ENCODE peak calls at places on chromosome 21, in four cellular contexts. One of them, this sample, is unnamed.
A peak's percentile ranks its signal among the peaks of the same experiment; 100 is the strongest.

GRCh38 chr21:34200288-34200905 is 127.0 kb downstream of the MRPS6 start:
- DNase-seq in heart left ventricle: no peak
- DNase-seq in A673: no peak
- DNase-seq in AG04450: no peak
- DNase-seq in this sample: no peak

GRCh38 chr21:45997495-45998275 is 16.1 kb downstream of the COL6A1 start:
- DNase-seq in AG04450: no peak
- DNase-seq in heart left ventricle: peak; percentile 23
- DNase-seq in A673: no peak
- DNase-seq in this sample: no peak

GRCh38 chr21:31255846-31256395 is 88.1 kb downstream of the TIAM1 start:
- DNase-seq in heart left ventricle: no peak
- DNase-seq in AG04450: no peak
- DNase-seq in A673: no peak
- DNase-seq in this sample: no peak

GRCh38 chr21:33975548-33976081 is 60.0 kb upstream of the ATP5PO start:
- DNase-seq in heart left ventricle: no peak
- DNase-seq in AG04450: no peak
- DNase-seq in A673: no peak
- DNase-seq in this sample: peak; percentile 46

GRCh38 chr21:45509566-45510465 is 32.4 kb downstream of the SLC19A1 start:
- DNase-seq in heart left ventricle: peak; percentile 25
- DNase-seq in A673: no peak
- DNase-seq in AG04450: no peak
- DNase-seq in this sample: no peak

GRCh38 chr21:42059141-42059540 is 12.0 kb upstream of the UMODL1 start:
- DNase-seq in AG04450: no peak
- DNase-seq in heart left ventricle: no peak
- DNase-seq in A673: no peak
- DNase-seq in this sample: no peak

GRCh38 chr21:32278068-32278467 is 781 bp downstream of the MIS18A start:
- DNase-seq in AG04450: no peak
- DNase-seq in heart left ventricle: no peak
- DNase-seq in A673: peak; percentile 22
- DNase-seq in this sample: peak; percentile 4

GRCh38 chr21:35348686-35349085 is 299.6 kb upstream of the RUNX1 start:
- DNase-seq in A673: no peak
- DNase-seq in heart left ventricle: no peak
- DNase-seq in AG04450: no peak
- DNase-seq in this sample: no peak

GRCh38 chr21:19246018-19246417 is 842.4 kb upstream of the TMPRSS15 start:
- DNase-seq in A673: no peak
- DNase-seq in AG04450: no peak
- DNase-seq in heart left ventricle: no peak
- DNase-seq in this sample: no peak

GRCh38 chr21:20591294-20591693 is 406.9 kb upstream of the NCAM2 start:
- DNase-seq in AG04450: no peak
- DNase-seq in heart left ventricle: no peak
- DNase-seq in A673: no peak
- DNase-seq in this sample: no peak

GRCh38 chr21:20996421-20997307 is 1.5 kb upstream of the NCAM2 start:
- DNase-seq in A673: no peak
- DNase-seq in heart left ventricle: no peak
- DNase-seq in AG04450: no peak
- DNase-seq in this sample: no peak

GRCh38 chr21:41283211-41283818 is 33.3 kb upstream of the FAM3B start:
- DNase-seq in heart left ventricle: no peak
- DNase-seq in A673: peak; percentile 70
- DNase-seq in AG04450: peak; percentile 65
- DNase-seq in this sample: peak; percentile 80

GRCh38 chr21:41966872-41967621 is 13.2 kb upstream of the C2CD2 start:
- DNase-seq in A673: no peak
- DNase-seq in AG04450: no peak
- DNase-seq in heart left ventricle: no peak
- DNase-seq in this sample: no peak

GRCh38 chr21:39556176-39556575 is 56.6 kb upstream of the B3GALT5 start:
- DNase-seq in heart left ventricle: no peak
- DNase-seq in AG04450: no peak
- DNase-seq in A673: no peak
- DNase-seq in this sample: no peak

GRCh38 chr21:46111857-46112730 is 14.2 kb downstream of the COL6A2 start:
- DNase-seq in heart left ventricle: no peak
- DNase-seq in AG04450: no peak
- DNase-seq in A673: no peak
- DNase-seq in this sample: no peak

GRCh38 chr21:31714741-31715365 is 17.1 kb downstream of the SCAF4 start:
- DNase-seq in heart left ventricle: no peak
- DNase-seq in A673: peak; percentile 33
- DNase-seq in AG04450: no peak
- DNase-seq in this sample: no peak

GRCh38 chr21:46071082-46071481 is 26.8 kb upstream of the COL6A2 start:
- DNase-seq in heart left ventricle: peak; percentile 14
- DNase-seq in A673: no peak
- DNase-seq in AG04450: no peak
- DNase-seq in this sample: no peak

GRCh38 chr21:21612446-21612845 is 614.2 kb downstream of the NCAM2 start:
- DNase-seq in A673: peak; percentile 58
- DNase-seq in AG04450: peak; percentile 67
- DNase-seq in heart left ventricle: no peak
- DNase-seq in this sample: peak; percentile 49

GRCh38 chr21:21688877-21689276 is 690.7 kb downstream of the NCAM2 start:
- DNase-seq in AG04450: no peak
- DNase-seq in A673: peak; percentile 72
- DNase-seq in heart left ventricle: no peak
- DNase-seq in this sample: no peak

GRCh38 chr21:34807146-34807880 is 138.5 kb downstream of the CLIC6 start:
- DNase-seq in AG04450: peak; percentile 81
- DNase-seq in A673: peak; percentile 39
- DNase-seq in heart left ventricle: no peak
- DNase-seq in this sample: peak; percentile 92

GRCh38 chr21:45336870-45337269 is 49.2 kb upstream of the POFUT2 start:
- DNase-seq in AG04450: no peak
- DNase-seq in A673: no peak
- DNase-seq in heart left ventricle: peak; percentile 23
- DNase-seq in this sample: no peak

GRCh38 chr21:25638634-25639166 is 358 bp upstream of the JAM2 start:
- DNase-seq in heart left ventricle: no peak
- DNase-seq in A673: no peak
- DNase-seq in AG04450: no peak
- DNase-seq in this sample: no peak

GRCh38 chr21:25956993-25957714 is 213.4 kb downstream of the APP start:
- DNase-seq in heart left ventricle: no peak
- DNase-seq in A673: peak; percentile 88
- DNase-seq in AG04450: peak; percentile 30
- DNase-seq in this sample: no peak

GRCh38 chr21:8991968-8992621 is 1529.3 kb upstream of the TPTE start:
- DNase-seq in AG04450: no peak
- DNase-seq in A673: no peak
- DNase-seq in heart left ventricle: no peak
- DNase-seq in this sample: no peak

GRCh38 chr21:32411366-32412161 is 942 bp upstream of the EVA1C start:
- DNase-seq in A673: peak; percentile 76
- DNase-seq in AG04450: no peak
- DNase-seq in heart left ventricle: peak; percentile 96
- DNase-seq in this sample: no peak

GRCh38 chr21:21096956-21097355 is 98.7 kb downstream of the NCAM2 start:
- DNase-seq in A673: no peak
- DNase-seq in heart left ventricle: no peak
- DNase-seq in AG04450: no peak
- DNase-seq in this sample: no peak

GRCh38 chr21:42147386-42148020 is 71.4 kb upstream of the ABCG1 start:
- DNase-seq in heart left ventricle: no peak
- DNase-seq in AG04450: no peak
- DNase-seq in A673: no peak
- DNase-seq in this sample: no peak

GRCh38 chr21:26800001-26800400 is 45.2 kb downstream of the ADAMTS1 start:
- DNase-seq in A673: no peak
- DNase-seq in heart left ventricle: no peak
- DNase-seq in AG04450: no peak
- DNase-seq in this sample: no peak

GRCh38 chr21:38140192-38140905 is 116.4 kb upstream of the KCNJ15 start:
- DNase-seq in A673: no peak
- DNase-seq in AG04450: no peak
- DNase-seq in heart left ventricle: peak; percentile 49
- DNase-seq in this sample: peak; percentile 26

GRCh38 chr21:45303111-45303615 is 15.5 kb upstream of the POFUT2 start:
- DNase-seq in A673: no peak
- DNase-seq in heart left ventricle: peak; percentile 56
- DNase-seq in AG04450: no peak
- DNase-seq in this sample: no peak

GRCh38 chr21:34836103-34836932 is 167.5 kb downstream of the CLIC6 start:
- DNase-seq in A673: no peak
- DNase-seq in heart left ventricle: peak; percentile 50
- DNase-seq in AG04450: peak; percentile 99
- DNase-seq in this sample: no peak

GRCh38 chr21:41444703-41445464 is 18.8 kb downstream of the MX1 start:
- DNase-seq in A673: no peak
- DNase-seq in heart left ventricle: no peak
- DNase-seq in AG04450: no peak
- DNase-seq in this sample: no peak

GRCh38 chr21:35324372-35325220 is 275.5 kb upstream of the RUNX1 start:
- DNase-seq in heart left ventricle: no peak
- DNase-seq in AG04450: no peak
- DNase-seq in A673: no peak
- DNase-seq in this sample: peak; percentile 8

GRCh38 chr21:42781150-42781980 is 98.0 kb downstream of the WDR4 start:
- DNase-seq in AG04450: no peak
- DNase-seq in heart left ventricle: no peak
- DNase-seq in A673: peak; percentile 33
- DNase-seq in this sample: peak; percentile 25

GRCh38 chr21:46109251-46110221 is 11.6 kb downstream of the COL6A2 start:
- DNase-seq in A673: no peak
- DNase-seq in AG04450: no peak
- DNase-seq in heart left ventricle: peak; percentile 41
- DNase-seq in this sample: no peak

GRCh38 chr21:15022608-15023261 is 42.1 kb downstream of the NRIP1 start:
- DNase-seq in heart left ventricle: no peak
- DNase-seq in A673: no peak
- DNase-seq in AG04450: no peak
- DNase-seq in this sample: no peak
- TF ChIP-seq CTCF in heart left ventricle: no peak
- TF ChIP-seq CTCF in A673: no peak
- TF ChIP-seq CTCF in AG04450: peak; percentile 17
- TF ChIP-seq CTCF in this sample: no peak

GRCh38 chr21:29481081-29481480 is 182.4 kb downstream of the BACH1 start:
- DNase-seq in heart left ventricle: no peak
- DNase-seq in AG04450: no peak
- DNase-seq in A673: peak; percentile 14
- DNase-seq in this sample: no peak

GRCh38 chr21:29477941-29478340 is 179.2 kb downstream of the BACH1 start:
- DNase-seq in heart left ventricle: no peak
- DNase-seq in AG04450: no peak
- DNase-seq in A673: no peak
- DNase-seq in this sample: no peak

GRCh38 chr21:29475329-29475728 is 176.6 kb downstream of the BACH1 start:
- DNase-seq in A673: no peak
- DNase-seq in heart left ventricle: no peak
- DNase-seq in AG04450: no peak
- DNase-seq in this sample: no peak

GRCh38 chr21:29473808-29474207 is 175.1 kb downstream of the BACH1 start:
- DNase-seq in AG04450: no peak
- DNase-seq in heart left ventricle: no peak
- DNase-seq in A673: no peak
- DNase-seq in this sample: no peak

GRCh38 chr21:29477347-29477746 is 178.6 kb downstream of the BACH1 start:
- DNase-seq in heart left ventricle: no peak
- DNase-seq in AG04450: no peak
- DNase-seq in A673: no peak
- DNase-seq in this sample: no peak
- H3K27ac ChIP-seq in heart left ventricle: no peak overlapping the region
- H3K27ac ChIP-seq in AG04450: no peak overlapping the region
- H3K27ac ChIP-seq in A673: peak overlapping the region; percentile 58
- H3K27ac ChIP-seq in this sample: no peak overlapping the region

GRCh38 chr21:36723371-36723881 is 24.5 kb downstream of the SIM2 start:
- DNase-seq in heart left ventricle: no peak
- DNase-seq in AG04450: no peak
- DNase-seq in A673: no peak
- DNase-seq in this sample: no peak
- TF ChIP-seq CTCF in heart left ventricle: no peak
- TF ChIP-seq CTCF in AG04450: no peak
- TF ChIP-seq CTCF in A673: no peak
- TF ChIP-seq CTCF in this sample: no peak

DNA sequence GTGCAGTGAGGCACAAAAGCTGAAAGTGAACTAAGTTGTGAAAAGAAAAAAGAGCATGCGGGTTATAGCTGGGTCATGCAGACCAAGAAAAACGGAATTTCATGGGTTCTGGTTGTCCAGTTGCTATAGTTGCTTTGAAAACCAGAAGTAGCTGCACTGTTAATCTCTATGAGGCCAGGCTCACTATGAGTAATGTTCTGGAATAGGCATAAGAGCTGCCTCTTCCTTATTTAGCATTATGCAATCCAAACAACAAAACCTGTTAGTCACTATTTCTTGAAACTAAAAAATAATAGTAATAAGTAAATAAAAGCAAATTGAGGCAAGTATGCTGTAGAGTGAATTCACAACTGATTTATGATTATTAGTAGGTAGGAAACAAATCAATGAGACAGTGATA is 1383.7 kb downstream of the MRPL39 start:
- DNase-seq in A673: no peak
- DNase-seq in heart left ventricle: no peak
- DNase-seq in AG04450: no peak
- DNase-seq in this sample: no peak
- H3K27ac ChIP-seq in A673: no peak overlapping the region
- H3K27ac ChIP-seq in heart left ventricle: no peak overlapping the region
- H3K27ac ChIP-seq in AG04450: no peak overlapping the region
- H3K27ac ChIP-seq in this sample: no peak overlapping the region